ENCODE peak calls at places on chromosomes 3 and 15, in nine cellular contexts. R, H, G, N, S, L, K, Z and A are unnamed samples.

GRCh38 chr15:78996876-78997275 is 52.0 kb upstream of the CTSH start:
- DNase-seq in R (no peak), H (no peak), G (no peak), N (no peak), S (no peak), L (no peak), K (no peak), Z (no peak), A (no peak)

GRCh38 chr3:14548321-14548729 is 8.2 kb upstream of the GRIP2 start:
- DNase-seq in R (no peak), H (peak; percentile 74), G (peak; percentile 56), N (peak; percentile 41), S (peak; percentile 33), L (peak; percentile 74), K (peak; percentile 23), Z (peak; percentile 52), A (peak; percentile 80)

GRCh38 chr15:101434032-101434920 is 55.2 kb downstream of the PCSK6 start:
- DNase-seq in R (no peak), H (no peak), G (no peak), N (no peak), S (no peak), L (no peak), K (no peak), Z (no peak), A (no peak)

GRCh38 chr15:66763186-66764066 is 61.4 kb downstream of the SMAD6 start:
- DNase-seq in R (no peak), H (no peak), G (no peak), N (no peak), S (no peak), L (peak; percentile 77), K (no peak), Z (peak; percentile 53), A (peak; percentile 76)

GRCh38 chr3:152026033-152026556 is 152.7 kb downstream of the SUCNR1 start:
- DNase-seq in R (peak; percentile 73), H (no peak), G (peak; percentile 89), N (no peak), S (peak; percentile 54), L (no peak), K (no peak), Z (no peak), A (peak; percentile 80)

GRCh38 chr3:58383904-58384303 is 49.7 kb downstream of the PDHB start:
- DNase-seq in R (peak; percentile 96), H (no peak), G (peak; percentile 99), N (no peak), S (peak; percentile 91), L (no peak), K (no peak), Z (no peak), A (no peak)

GRCh38 chr15:35078221-35078915 is 6.7 kb downstream of the NANOGP8 start:
- DNase-seq in R (no peak), H (peak; percentile 52), G (peak; percentile 72), N (no peak), S (peak; percentile 44), L (peak; percentile 48), K (no peak), Z (no peak), A (peak; percentile 68)

GRCh38 chr3:1068985-1069384 is 23.8 kb upstream of the CNTN6 start:
- DNase-seq in R (no peak), H (no peak), G (no peak), N (no peak), S (no peak), L (no peak), K (no peak), Z (no peak), A (no peak)

GRCh38 chr3:171001957-171002694 is 24.4 kb downstream of the SLC2A2 start:
- DNase-seq in R (no peak), H (no peak), G (peak; percentile 66), N (no peak), S (no peak), L (no peak), K (no peak), Z (no peak), A (no peak)

GRCh38 chr3:106534206-106534605 is 665.4 kb upstream of the CBLB start:
- DNase-seq in R (peak; percentile 50), H (no peak), G (peak; percentile 35), N (no peak), S (no peak), L (no peak), K (no peak), Z (no peak), A (peak; percentile 53)

DNA sequence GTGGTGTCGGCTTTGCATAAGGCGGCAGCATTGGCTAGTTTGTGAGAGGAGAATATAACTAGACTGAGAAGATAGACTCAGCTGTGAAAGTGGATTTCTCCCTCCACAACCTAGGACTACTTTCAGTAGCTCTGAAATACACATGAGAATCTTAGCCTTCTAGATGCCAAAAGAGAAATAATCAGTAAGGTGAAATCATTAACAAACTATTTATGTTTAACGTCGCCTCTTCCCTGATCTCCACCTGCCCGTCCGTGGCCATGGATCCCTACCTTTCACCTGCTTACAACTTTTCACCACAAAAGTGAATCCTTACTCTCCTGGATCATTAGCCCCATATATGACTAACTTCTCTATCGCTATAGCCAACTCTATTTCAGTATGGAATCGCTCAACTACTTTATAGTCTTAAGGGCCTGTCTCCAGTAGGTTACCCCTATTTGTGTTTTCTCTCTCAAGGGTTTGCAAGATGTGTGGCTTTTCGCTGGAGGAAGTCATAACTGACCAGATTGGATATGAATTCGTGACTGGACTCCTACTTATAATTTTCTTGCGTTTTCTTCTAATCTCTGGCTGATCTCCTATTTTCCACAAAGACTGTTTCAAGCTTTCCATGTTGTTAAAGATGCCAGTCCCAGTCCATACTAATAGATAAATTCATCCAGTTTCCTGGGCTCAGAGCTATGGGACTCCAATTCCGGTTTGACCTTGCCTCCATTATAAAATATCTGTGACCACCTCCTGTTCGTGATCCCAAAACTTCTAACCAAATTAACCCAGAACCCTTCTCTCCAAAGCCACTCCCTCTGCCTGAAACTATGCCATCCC is 1.1 kb upstream of the STAG1 start:
- DNase-seq in R (no peak), H (no peak), G (no peak), N (no peak), S (no peak), L (no peak), K (no peak), Z (no peak), A (no peak)
- TF ChIP-seq CTCF in R (peak; percentile 47), H (peak; percentile 41), G (peak; percentile 37), N (no peak), S (no peak), L (peak; percentile 6), K (no peak), Z (peak; percentile 6), A (no peak)

GRCh38 chr3:64449026-64449425 is 223.8 kb upstream of the PRICKLE2 start:
- DNase-seq in R (no peak), H (no peak), G (no peak), N (no peak), S (no peak), L (no peak), K (no peak), Z (no peak), A (no peak)
- H3K27me3 ChIP-seq in R (peaks cover 63% of the 10 kb centered on the region), H (no peaks in the 10 kb centered on the region), G (no peaks in the 10 kb centered on the region), N (peaks cover 33% of the 10 kb centered on the region), S (no peaks in the 10 kb centered on the region), L (peaks cover 16% of the 10 kb centered on the region), K (no peaks in the 10 kb centered on the region), Z (no peaks in the 10 kb centered on the region), A (peaks cover 38% of the 10 kb centered on the region)

DNA sequence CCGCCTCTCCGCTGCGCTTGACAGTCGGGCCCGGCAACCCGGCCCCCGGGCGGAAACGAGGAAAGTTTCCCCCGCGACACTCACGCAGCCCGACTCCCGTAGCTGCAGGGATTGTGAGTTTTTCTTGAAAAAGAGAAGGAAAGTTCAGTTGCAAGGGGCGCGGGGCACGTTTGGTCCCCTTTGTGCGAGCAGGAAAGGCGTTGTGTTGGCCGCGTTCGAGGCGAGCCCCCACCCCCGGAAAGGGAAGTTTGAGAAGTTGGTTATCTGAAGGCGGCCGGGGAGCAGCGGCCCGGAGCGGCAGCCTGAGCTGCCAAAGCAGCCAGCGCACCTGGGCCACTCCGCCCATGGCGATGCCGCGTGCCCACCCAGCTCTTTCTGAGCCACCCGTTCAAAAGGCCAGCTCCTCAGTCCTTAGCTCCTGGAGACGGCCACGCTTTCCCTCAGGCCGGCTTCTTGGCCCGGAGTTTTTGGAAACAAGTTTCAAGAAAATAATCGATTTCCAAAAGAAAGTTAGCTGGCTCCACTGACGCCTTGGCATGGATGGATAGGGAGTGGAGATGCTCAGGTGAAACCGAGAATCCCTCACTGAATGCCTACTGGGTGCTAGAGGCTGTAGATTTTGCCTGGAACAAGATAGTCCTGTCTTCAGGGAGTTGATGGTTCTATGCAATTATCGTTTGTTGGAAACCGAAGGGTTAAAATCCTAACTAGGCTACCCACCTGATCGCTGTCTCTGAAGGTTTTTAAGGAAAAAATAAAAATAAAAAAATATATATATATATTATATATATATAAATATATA is 832 bp downstream of the TGFBR2 start:
- DNase-seq in R (no peak), H (no peak), G (no peak), N (peak; percentile 74), S (no peak), L (peak; percentile 17), K (no peak), Z (peak; percentile 51), A (peak; percentile 69)
- TF ChIP-seq CTCF in R (no peak), H (no peak), G (no peak), N (no peak), S (no peak), L (no peak), K (no peak), Z (no peak), A (no peak)

GRCh38 chr15:96338772-96339661 is 8.5 kb downstream of the NR2F2 start:
- DNase-seq in R (no peak), H (no peak), G (no peak), N (no peak), S (no peak), L (no peak), K (no peak), Z (no peak), A (peak; percentile 59)

GRCh38 chr15:96340611-96341464 is 10.3 kb downstream of the NR2F2 start:
- DNase-seq in R (no peak), H (no peak), G (peak; percentile 73), N (no peak), S (no peak), L (peak; percentile 72), K (no peak), Z (no peak), A (peak; percentile 73)

GRCh38 chr15:96337991-96338771 is 7.7 kb downstream of the NR2F2 start:
- DNase-seq in R (no peak), H (no peak), G (no peak), N (no peak), S (no peak), L (no peak), K (no peak), Z (no peak), A (peak; percentile 35)

GRCh38 chr15:96340348-96340610 is 9.8 kb downstream of the NR2F2 start:
- DNase-seq in R (no peak), H (no peak), G (no peak), N (no peak), S (no peak), L (no peak), K (no peak), Z (no peak), A (no peak)

GRCh38 chr15:96339662-96340347 is 9.3 kb downstream of the NR2F2 start:
- DNase-seq in R (no peak), H (no peak), G (no peak), N (no peak), S (no peak), L (no peak), K (no peak), Z (no peak), A (peak; percentile 42)
- H3K27me3 ChIP-seq in R (no peaks in the 10 kb centered on the region), H (no peaks in the 10 kb centered on the region), G (no peaks in the 10 kb centered on the region), N (peaks cover 97% of the 10 kb centered on the region), S (no peaks in the 10 kb centered on the region), L (no peaks in the 10 kb centered on the region), K (peaks cover 92% of the 10 kb centered on the region), Z (no peaks in the 10 kb centered on the region), A (peaks cover 94% of the 10 kb centered on the region)